ENCODE peak calls at places on chromosomes 7 and 10, in eight cellular contexts. R is RPMI7951; L is activated CD8-positive, alpha-beta memory T cell treated with anti-CD3 and anti-CD28 coated beads for 4 hours; M is left ventricle myocardium inferior; W is glutamatergic neuron; J is mesendoderm; F is naive thymus-derived CD4-positive, alpha-beta T cell; C is midbrain. S is an unnamed sample.

GRCh38 chr7:151598045-151598444 is 78.3 kb upstream of the RHEB start:
- DNase-seq in M (no peak), F (no peak), R (peak; percentile 81), L (no peak), W (no peak), C (no peak), J (no peak), S (no peak)

GRCh38 chr10:19906108-19906791 is 90.0 kb downstream of the PLXDC2 start:
- DNase-seq in W (no peak), F (no peak), J (no peak), R (no peak), C (no peak), M (no peak), L (no peak), S (no peak)

GRCh38 chr7:46811529-46811928 is 770.4 kb downstream of the TNS3 start:
- DNase-seq in L (no peak), R (peak; percentile 99), W (peak; percentile 63), J (peak; percentile 73), M (peak; percentile 35), C (no peak), F (no peak), S (no peak)

GRCh38 chr7:130301606-130302005 is 8.6 kb downstream of the CPA4 start:
- DNase-seq in F (no peak), M (no peak), R (no peak), W (no peak), J (no peak), C (no peak), L (no peak), S (no peak)

GRCh38 chr10:68047554-68048327 is 27.3 kb downstream of the HERC4 start:
- DNase-seq in W (no peak), J (no peak), M (no peak), L (no peak), R (no peak), F (no peak), C (no peak), S (no peak)

GRCh38 chr7:113198226-113198625 is 79.9 kb upstream of the SMIM30 start:
- DNase-seq in M (no peak), R (no peak), J (peak; percentile 34), C (no peak), W (no peak), L (no peak), F (no peak), S (no peak)

GRCh38 chr7:36474283-36475010 is 84.8 kb downstream of the ANLN start:
- DNase-seq in W (no peak), F (peak; percentile 2), R (peak; percentile 85), M (no peak), L (no peak), J (no peak), C (no peak), S (no peak)

GRCh38 chr7:158176561-158177173 is 411.0 kb downstream of the PTPRN2 start:
- DNase-seq in F (no peak), L (no peak), R (no peak), J (no peak), C (no peak), W (no peak), M (no peak), S (no peak)

GRCh38 chr7:22477876-22478450 is 22.0 kb downstream of the STEAP1B start:
- DNase-seq in C (no peak), J (peak; percentile 96), L (no peak), W (no peak), F (no peak), M (no peak), R (no peak), S (no peak)

GRCh38 chr7:151429232-151429554 is 10.7 kb downstream of the CRYGN start:
- DNase-seq in L (no peak), M (no peak), J (no peak), F (no peak), C (no peak), R (no peak), W (no peak), S (no peak)

GRCh38 chr7:149854611-149855367 is 16.6 kb downstream of the ZNF862 start:
- DNase-seq in C (peak; percentile 57), M (peak; percentile 74), R (peak; percentile 49), W (no peak), L (no peak), J (peak; percentile 84), F (peak; percentile 51), S (no peak)

GRCh38 chr10:45181483-45181882 is 133.9 kb downstream of the OR13A1 start:
- DNase-seq in M (no peak), R (no peak), J (peak; percentile 48), L (no peak), F (no peak), C (no peak), W (no peak), S (no peak)

GRCh38 chr10:89789188-89789587 is 87.8 kb downstream of the KIF20B start:
- DNase-seq in L (no peak), F (no peak), J (no peak), C (no peak), R (no peak), M (no peak), W (no peak), S (no peak)

GRCh38 chr10:121596668-121597503 is 1.4 kb downstream of the FGFR2 start:
- DNase-seq in L (no peak), M (no peak), J (peak; percentile 85), C (peak; percentile 75), R (no peak), W (peak; percentile 58), F (no peak), S (no peak)

GRCh38 chr10:114180937-114181336 is 1.8 kb downstream of the TDRD1 start:
- DNase-seq in L (no peak), W (no peak), F (no peak), R (no peak), J (no peak), M (no peak), C (no peak), S (no peak)

S was measured in GM06990.